ENCODE peak calls at places on chromosomes 7 and 10, in nine cellular contexts. B is H4, T is activated T-helper 1 cell treated with Interleukin-2 at 50 U/mL for 16 hours, N is fibroblast of pulmonary artery, H is T-helper 2 cell, D is Ammon's horn, Q is NCI-H1092, O is NCI-H510A treated with DMSO at 0.1 percent for 48 hours, F is globus pallidus. J is an unnamed sample.

GRCh38 chr7:10083766-10084165 is 889.9 kb upstream of the PHF14 start:
- DNase-seq in B (no peak), T (no peak), N (no peak), H (no peak), D (no peak), Q (no peak), O (no peak), F (no peak), J (no peak)

GRCh38 chr7:55127622-55128081 is 108.8 kb downstream of the EGFR start:
- DNase-seq in B (peak), T (no peak), N (peak), H (no peak), D (no peak), Q (peak), O (peak), F (no peak), J (no peak)

GRCh38 chr7:129644634-129645230 is 33.2 kb downstream of the NRF1 start:
- DNase-seq in B (peak), T (no peak), N (peak), H (no peak), D (peak), Q (peak), O (peak), F (peak), J (peak)

GRCh38 chr7:99137418-99138180 is 6.3 kb downstream of the SMURF1 start:
- DNase-seq in B (peak), T (no peak), N (peak), H (no peak), D (peak), Q (no peak), O (no peak), F (no peak), J (no peak)

GRCh38 chr10:133096616-133097269 is 9.0 kb downstream of the ADGRA1 start:
- DNase-seq in B (no peak), T (no peak), N (no peak), H (no peak), D (no peak), Q (no peak), O (no peak), F (no peak), J (no peak)

GRCh38 chr7:122337011-122337410 is 32.5 kb upstream of the FEZF1 start:
- DNase-seq in B (no peak), T (no peak), N (no peak), H (no peak), D (no peak), Q (no peak), O (no peak), F (no peak), J (no peak)

GRCh38 chr10:14691359-14691758 is 83.3 kb downstream of the FAM107B start:
- DNase-seq in B (no peak), T (no peak), N (no peak), H (no peak), D (no peak), Q (no peak), O (no peak), F (no peak), J (no peak)

GRCh38 chr7:151265351-151265931 is 16.9 kb upstream of the SMARCD3 start:
- DNase-seq in B (no peak), T (no peak), N (no peak), H (no peak), D (no peak), Q (no peak), O (no peak), F (no peak), J (no peak)

GRCh38 chr10:30373596-30374327 is 24.7 kb upstream of the MTPAP start:
- DNase-seq in B (no peak), T (no peak), N (no peak), H (no peak), D (no peak), Q (no peak), O (no peak), F (no peak), J (no peak)

GRCh38 chr10:71268247-71268691 is 50.8 kb upstream of the SLC29A3 start:
- DNase-seq in B (peak), T (no peak), N (peak), H (no peak), D (peak), Q (no peak), O (peak), F (peak), J (no peak)

GRCh38 chr10:3091346-3091787 is 24.0 kb downstream of the PFKP start:
- DNase-seq in B (peak), T (no peak), N (peak), H (peak), D (no peak), Q (no peak), O (no peak), F (no peak), J (no peak)

GRCh38 chr7:151202836-151203235 is 7.5 kb downstream of the H2BK1 start:
- DNase-seq in B (no peak), T (no peak), N (no peak), H (no peak), D (no peak), Q (no peak), O (no peak), F (no peak), J (no peak)

GRCh38 chr7:33986951-33987948 is 81.9 kb downstream of the BMPER start:
- DNase-seq in B (peak), T (no peak), N (peak), H (no peak), D (no peak), Q (no peak), O (peak), F (no peak), J (peak)

GRCh38 chr7:131010029-131010705 is 276.2 kb upstream of the KLF14 start:
- DNase-seq in B (no peak), T (no peak), N (no peak), H (no peak), D (no peak), Q (no peak), O (no peak), F (no peak), J (no peak)

GRCh38 chr10:14466256-14466655 is 135.5 kb upstream of the FRMD4A start:
- DNase-seq in B (no peak), T (no peak), N (peak), H (no peak), D (no peak), Q (no peak), O (no peak), F (no peak), J (no peak)

GRCh38 chr7:24820730-24821044 is 63.4 kb upstream of the GSDME start:
- DNase-seq in B (no peak), T (no peak), N (peak), H (no peak), D (no peak), Q (peak), O (peak), F (no peak), J (no peak)

GRCh38 chr7:6589829-6590644 is at the start of gene INTS15:
- DNase-seq in B (peak), T (peak), N (peak), H (peak), D (peak), Q (peak), O (peak), F (peak), J (peak)

GRCh38 chr7:55160539-55160938 is 141.7 kb downstream of the EGFR start:
- DNase-seq in B (no peak), T (no peak), N (peak), H (no peak), D (no peak), Q (no peak), O (no peak), F (no peak), J (no peak)

GRCh38 chr10:102648889-102649752 is 4.8 kb downstream of the TRIM8 start:
- DNase-seq in B (no peak), T (no peak), N (no peak), H (no peak), D (peak), Q (no peak), O (no peak), F (peak), J (peak)

GRCh38 chr10:130259380-130259779 is 123.2 kb downstream of the GLRX3 start:
- DNase-seq in B (no peak), T (no peak), N (no peak), H (no peak), D (no peak), Q (no peak), O (no peak), F (no peak), J (no peak)

GRCh38 chr7:16670747-16671344 is 24.9 kb downstream of the BZW2 start:
- DNase-seq in B (no peak), T (no peak), N (no peak), H (no peak), D (no peak), Q (no peak), O (no peak), F (no peak), J (no peak)

GRCh38 chr7:129347330-129347729 is 86.9 kb upstream of the STRIP2 start:
- DNase-seq in B (no peak), T (no peak), N (no peak), H (no peak), D (no peak), Q (no peak), O (no peak), F (no peak), J (no peak)

GRCh38 chr10:16886032-16886431 is 68.8 kb upstream of the RSU1 start:
- DNase-seq in B (no peak), T (no peak), N (no peak), H (no peak), D (no peak), Q (no peak), O (no peak), F (no peak), J (no peak)

GRCh38 chr7:113582471-113582870 is 336.3 kb downstream of the PPP1R3A start:
- DNase-seq in B (no peak), T (no peak), N (peak), H (no peak), D (no peak), Q (no peak), O (no peak), F (no peak), J (no peak)

GRCh38 chr10:68603766-68604165 is 43.6 kb downstream of the TET1 start:
- DNase-seq in B (no peak), T (no peak), N (no peak), H (no peak), D (no peak), Q (no peak), O (no peak), F (no peak), J (no peak)

GRCh38 chr7:143936087-143937009 is 1.3 kb downstream of the OR2F2 start:
- DNase-seq in B (no peak), T (no peak), N (peak), H (no peak), D (peak), Q (no peak), O (no peak), F (no peak), J (no peak)

GRCh38 chr7:47581821-47582747 is at the start of gene TNS3:
- DNase-seq in B (no peak), T (no peak), N (peak), H (no peak), D (no peak), Q (peak), O (no peak), F (no peak), J (no peak)

GRCh38 chr7:20787658-20788057 is 972 bp upstream of the SP8 start:
- DNase-seq in B (no peak), T (no peak), N (no peak), H (no peak), D (no peak), Q (no peak), O (no peak), F (no peak), J (no peak)

GRCh38 chr10:13346912-13347234 is 1.2 kb downstream of the SEPHS1 start:
- DNase-seq in B (no peak), T (no peak), N (no peak), H (no peak), D (no peak), Q (no peak), O (no peak), F (no peak), J (no peak)

GRCh38 chr7:50449881-50450690 is at the start of gene FIGNL1:
- DNase-seq in B (peak), T (peak), N (peak), H (peak), D (peak), Q (peak), O (peak), F (peak), J (peak)

GRCh38 chr7:74092321-74092963 is 8.8 kb downstream of the LIMK1 start:
- DNase-seq in B (no peak), T (no peak), N (no peak), H (no peak), D (no peak), Q (no peak), O (no peak), F (no peak), J (no peak)

GRCh38 chr7:10022957-10023356 is 950.7 kb upstream of the PHF14 start:
- DNase-seq in B (peak), T (no peak), N (peak), H (no peak), D (peak), Q (peak), O (peak), F (peak), J (peak)

GRCh38 chr10:112216151-112216550 is 32.6 kb upstream of the GPAM start:
- DNase-seq in B (no peak), T (no peak), N (no peak), H (no peak), D (no peak), Q (no peak), O (no peak), F (no peak), J (no peak)

GRCh38 chr7:129434846-129435318 is 650 bp downstream of the STRIP2 start:
- DNase-seq in B (no peak), T (no peak), N (peak), H (no peak), D (peak), Q (no peak), O (no peak), F (no peak), J (no peak)

GRCh38 chr7:66847879-66848810 is 72.9 kb upstream of the TMEM248 start:
- DNase-seq in B (peak), T (no peak), N (peak), H (no peak), D (no peak), Q (no peak), O (no peak), F (no peak), J (peak)